ENCODE peak calls at places on chromosomes 16 and 17, in five cellular contexts. W is activated naive CD8-positive, alpha-beta T cell treated with anti-CD3 and anti-CD28 coated beads, Interleukin-2, amount 50 U/mL, for 24 hours; R is fibroblast of lung; J is NCI-H748 treated with DMSO at 0.1 percent for 48 hours; N is lower lobe of right lung. Q is an unnamed sample.

GRCh38 chr16:29745853-29746345 is at the start of gene C16orf54:
- DNase-seq in W (peak), N (peak), R (no peak), J (no peak), Q (no peak)

GRCh38 chr17:80991645-80992076 is at the start of gene CHMP6:
- DNase-seq in W (peak), J (no peak), N (peak), R (peak), Q (no peak)

GRCh38 chr17:44198721-44199552 is 747 bp downstream of the ATXN7L3 start:
- DNase-seq in J (no peak), W (peak), R (peak), N (peak), Q (no peak)

GRCh38 chr17:81033535-81034167 is 1.3 kb upstream of the BAIAP2 start:
- DNase-seq in N (peak), W (no peak), R (no peak), J (no peak), Q (no peak)

GRCh38 chr17:17824780-17825614 is 11.8 kb downstream of the SREBF1 start:
- DNase-seq in W (no peak), N (no peak), R (no peak), J (no peak), Q (no peak)

GRCh38 chr17:63991611-63992010 is 6.5 kb upstream of the PRR29 start:
- DNase-seq in N (peak), W (no peak), J (no peak), R (no peak), Q (no peak)

GRCh38 chr17:71467719-71468118 is 653.1 kb upstream of the SOX9 start:
- DNase-seq in R (no peak), W (no peak), N (no peak), J (no peak), Q (no peak)

GRCh38 chr16:73572135-73572534 is 524.2 kb upstream of the ZFHX3 start:
- DNase-seq in J (no peak), R (no peak), N (peak), W (no peak), Q (no peak)

GRCh38 chr17:80681215-80681614 is 136.6 kb downstream of the RPTOR start:
- DNase-seq in R (no peak), W (no peak), J (no peak), N (no peak), Q (no peak)

GRCh38 chr17:19570497-19571151 is 37.0 kb downstream of the SLC47A1 start:
- DNase-seq in R (no peak), W (no peak), J (no peak), N (no peak), Q (no peak)

GRCh38 chr16:51290410-51290809 is 139.3 kb upstream of the SALL1 start:
- DNase-seq in R (no peak), N (no peak), J (no peak), W (no peak), Q (no peak)

GRCh38 chr16:26111900-26112299 is 420.1 kb downstream of the HS3ST4 start:
- DNase-seq in N (no peak), J (no peak), W (no peak), R (no peak), Q (no peak)

GRCh38 chr17:6393368-6393952 is 41.5 kb downstream of the AIPL1 start:
- DNase-seq in R (no peak), J (peak), W (no peak), N (no peak), Q (no peak)

GRCh38 chr16:28990375-28991040 is 5.7 kb downstream of the LAT start:
- DNase-seq in J (no peak), W (peak), N (no peak), R (no peak), Q (no peak)

GRCh38 chr16:85146922-85147651 is 34.8 kb upstream of the CIBAR2 start:
- DNase-seq in R (no peak), N (no peak), J (no peak), W (no peak), Q (no peak)

GRCh38 chr17:39221572-39221971 is 4.2 kb downstream of the STAC2 start:
- DNase-seq in R (no peak), W (no peak), J (no peak), N (no peak), Q (no peak)

GRCh38 chr16:4358831-4359561 is 7.9 kb upstream of the PAM16 start:
- DNase-seq in N (peak), W (peak), J (no peak), R (no peak), Q (no peak)

GRCh38 chr17:76683011-76683755 is 27.6 kb downstream of the MXRA7 start:
- DNase-seq in J (no peak), W (no peak), N (no peak), R (no peak), Q (no peak)

GRCh38 chr17:29210879-29211278 is 30.7 kb upstream of the MYO18A start:
- DNase-seq in W (no peak), J (no peak), N (no peak), R (no peak), Q (no peak)

GRCh38 chr16:982152-983043 is 828 bp downstream of the SOX8 start:
- DNase-seq in R (no peak), J (no peak), N (no peak), W (no peak), Q (no peak)

GRCh38 chr17:77571562-77571981 is 386.9 kb upstream of the TNRC6C start:
- DNase-seq in J (no peak), R (peak), W (no peak), N (peak), Q (peak)

GRCh38 chr16:68128577-68129305 is 43.6 kb downstream of the NFATC3 start:
- DNase-seq in N (no peak), J (no peak), R (peak), W (no peak), Q (no peak)

GRCh38 chr16:50616883-50617629 is 64.1 kb downstream of the SNX20 start:
- DNase-seq in N (no peak), W (no peak), R (peak), J (no peak), Q (no peak)

GRCh38 chr16:2325181-2325580 is 15.3 kb downstream of the ABCA3 start:
- DNase-seq in N (no peak), R (no peak), J (no peak), W (no peak), Q (no peak)